ENCODE peak calls at places on chromosomes 2 and 18, in four cellular contexts. One of them, this sample, is unnamed.

GRCh38 chr18:74951165-74951760 is 257.7 kb downstream of the PTGR3 start:
- DNase-seq in transverse colon: peak; percentile 45
- DNase-seq in spleen: no peak
- DNase-seq in HCT116: no peak
- DNase-seq in this sample: no peak

GRCh38 chr2:52956766-52957165 is 810.8 kb upstream of the CHAC2 start:
- DNase-seq in transverse colon: no peak
- DNase-seq in spleen: no peak
- DNase-seq in HCT116: no peak
- DNase-seq in this sample: no peak

GRCh38 chr2:48483506-48483905 is 46.4 kb upstream of the STON1 start:
- DNase-seq in transverse colon: no peak
- DNase-seq in spleen: no peak
- DNase-seq in HCT116: no peak
- DNase-seq in this sample: no peak

GRCh38 chr18:48817021-48817461 is 133.7 kb downstream of the SMAD7 start:
- DNase-seq in transverse colon: peak; percentile 5
- DNase-seq in spleen: peak; percentile 73
- DNase-seq in HCT116: no peak
- DNase-seq in this sample: no peak

GRCh38 chr2:54903736-54904554 is 146.3 kb downstream of the RTN4 start:
- DNase-seq in transverse colon: peak; percentile 62
- DNase-seq in spleen: no peak
- DNase-seq in HCT116: peak; percentile 96
- DNase-seq in this sample: peak; percentile 83

GRCh38 chr2:190649035-190649797 is at the start of gene NAB1:
- DNase-seq in transverse colon: peak; percentile 55
- DNase-seq in spleen: peak; percentile 95
- DNase-seq in HCT116: no peak
- DNase-seq in this sample: no peak

GRCh38 chr2:69995511-69995910 is 34.1 kb upstream of the ASPRV1 start:
- DNase-seq in transverse colon: peak; percentile 20
- DNase-seq in spleen: no peak
- DNase-seq in HCT116: no peak
- DNase-seq in this sample: no peak

GRCh38 chr2:203623104-203623503 is 83.3 kb upstream of the CD28 start:
- DNase-seq in transverse colon: no peak
- DNase-seq in spleen: no peak
- DNase-seq in HCT116: no peak
- DNase-seq in this sample: no peak

GRCh38 chr18:3180325-3180724 is 39.4 kb downstream of the MYOM1 start:
- DNase-seq in transverse colon: no peak
- DNase-seq in spleen: no peak
- DNase-seq in HCT116: no peak
- DNase-seq in this sample: no peak

GRCh38 chr2:197097578-197098366 is 171.3 kb upstream of the PGAP1 start:
- DNase-seq in transverse colon: peak; percentile 16
- DNase-seq in spleen: no peak
- DNase-seq in HCT116: no peak
- DNase-seq in this sample: no peak

GRCh38 chr18:54254265-54254758 is 15.0 kb upstream of the POLI start:
- DNase-seq in transverse colon: no peak
- DNase-seq in spleen: no peak
- DNase-seq in HCT116: peak; percentile 27
- DNase-seq in this sample: no peak

GRCh38 chr18:42336139-42336538 is 381.1 kb downstream of the PIK3C3 start:
- DNase-seq in transverse colon: no peak
- DNase-seq in spleen: no peak
- DNase-seq in HCT116: no peak
- DNase-seq in this sample: no peak

GRCh38 chr18:75811156-75811555 is 383.7 kb upstream of the SMIM21 start:
- DNase-seq in transverse colon: no peak
- DNase-seq in spleen: no peak
- DNase-seq in HCT116: no peak
- DNase-seq in this sample: no peak

DNA sequence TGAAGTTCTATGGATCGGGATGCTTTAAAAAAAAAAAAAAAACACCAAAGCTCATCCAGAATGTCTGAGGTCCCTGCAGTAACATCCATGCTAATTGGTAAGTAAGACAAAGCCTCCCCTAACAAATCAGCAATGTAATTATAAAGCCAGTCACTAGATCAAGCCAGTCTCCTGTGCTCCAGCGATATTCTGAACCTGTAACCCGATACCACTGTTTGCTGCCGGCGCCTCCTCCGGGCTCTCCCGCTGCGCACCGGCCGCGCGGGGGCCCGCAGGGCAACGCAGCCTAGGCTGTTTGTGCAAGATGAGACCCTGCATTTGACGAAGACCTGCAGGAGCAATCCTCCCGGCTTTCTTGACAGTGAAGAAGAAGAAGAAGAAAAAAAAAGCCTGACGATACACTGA is 8.7 kb downstream of the SERTAD2 start:
- DNase-seq in transverse colon: peak; percentile 63
- DNase-seq in spleen: no peak
- DNase-seq in HCT116: no peak
- DNase-seq in this sample: no peak
- TF ChIP-seq POLR2AphosphoS5 in transverse colon: no peak
- TF ChIP-seq POLR2AphosphoS5 in spleen: no peak
- TF ChIP-seq POLR2AphosphoS5 in HCT116: peak; percentile 45
- TF ChIP-seq POLR2AphosphoS5 in this sample: no peak

GRCh38 chr2:230798769-230799399 is 65.9 kb upstream of the ITM2C start:
- DNase-seq in transverse colon: no peak
- DNase-seq in spleen: no peak
- DNase-seq in HCT116: no peak
- DNase-seq in this sample: no peak
- H3K36me3 ChIP-seq in transverse colon: peaks cover 11% of the 10 kb centered on the region
- H3K36me3 ChIP-seq in spleen: peaks cover 67% of the 10 kb centered on the region
- H3K36me3 ChIP-seq in HCT116: peaks cover 15% of the 10 kb centered on the region
- H3K36me3 ChIP-seq in this sample: peaks cover 23% of the 10 kb centered on the region

DNA sequence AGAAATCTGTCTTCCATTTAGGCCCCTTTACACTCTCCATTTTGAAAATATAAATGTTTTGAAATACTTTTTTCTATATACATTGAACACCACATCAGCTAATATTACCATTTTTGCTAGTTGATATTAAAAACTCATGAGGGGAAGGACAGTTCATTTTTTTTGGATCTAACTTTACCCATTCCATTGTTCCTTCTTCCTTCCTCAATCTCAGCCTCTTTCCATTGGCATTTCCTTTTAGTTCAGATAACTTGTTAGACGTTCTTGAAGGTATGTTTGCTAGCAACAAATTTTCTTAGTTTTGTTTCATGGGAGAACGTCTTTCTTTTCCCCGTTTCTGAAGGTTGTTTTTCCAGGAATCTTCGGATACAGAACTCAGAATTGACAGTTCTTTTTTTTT is 759.0 kb downstream of the SOCS6 start:
- DNase-seq in transverse colon: no peak
- DNase-seq in spleen: no peak
- DNase-seq in HCT116: no peak
- DNase-seq in this sample: no peak
- TF ChIP-seq POLR2AphosphoS5 in transverse colon: no peak
- TF ChIP-seq POLR2AphosphoS5 in spleen: no peak
- TF ChIP-seq POLR2AphosphoS5 in HCT116: no peak
- TF ChIP-seq POLR2AphosphoS5 in this sample: no peak

GRCh38 chr2:36579297-36579664 is 18.7 kb downstream of the FEZ2 start:
- DNase-seq in transverse colon: no peak
- DNase-seq in spleen: no peak
- DNase-seq in HCT116: no peak
- DNase-seq in this sample: no peak
- H3K36me3 ChIP-seq in transverse colon: peaks cover 22% of the 10 kb centered on the region
- H3K36me3 ChIP-seq in spleen: peaks cover 100% of the 10 kb centered on the region
- H3K36me3 ChIP-seq in HCT116: peaks cover 59% of the 10 kb centered on the region
- H3K36me3 ChIP-seq in this sample: peaks cover 79% of the 10 kb centered on the region

GRCh38 chr2:2528801-2529200 is 197.7 kb upstream of the MYT1L start:
- DNase-seq in transverse colon: no peak
- DNase-seq in spleen: no peak
- DNase-seq in HCT116: no peak
- DNase-seq in this sample: no peak
- TF ChIP-seq POLR2AphosphoS5 in transverse colon: no peak
- TF ChIP-seq POLR2AphosphoS5 in spleen: no peak
- TF ChIP-seq POLR2AphosphoS5 in HCT116: no peak
- TF ChIP-seq POLR2AphosphoS5 in this sample: no peak

GRCh38 chr18:59142274-59142673 is 2.6 kb downstream of the SEC11C start:
- DNase-seq in transverse colon: no peak
- DNase-seq in spleen: no peak
- DNase-seq in HCT116: no peak
- DNase-seq in this sample: no peak

GRCh38 chr18:59139615-59140286 is at the start of gene SEC11C:
- DNase-seq in transverse colon: peak; percentile 97
- DNase-seq in spleen: peak; percentile 99
- DNase-seq in HCT116: peak; percentile 95
- DNase-seq in this sample: peak; percentile 99

GRCh38 chr18:59141294-59142068 is 1.8 kb downstream of the SEC11C start:
- DNase-seq in transverse colon: no peak
- DNase-seq in spleen: no peak
- DNase-seq in HCT116: no peak
- DNase-seq in this sample: no peak

GRCh38 chr18:59140287-59140885 is 702 bp downstream of the SEC11C start:
- DNase-seq in transverse colon: peak; percentile 33
- DNase-seq in spleen: no peak
- DNase-seq in HCT116: no peak
- DNase-seq in this sample: no peak

GRCh38 chr18:59139291-59139614 is 431 bp upstream of the SEC11C start:
- DNase-seq in transverse colon: peak; percentile 93
- DNase-seq in spleen: peak; percentile 96
- DNase-seq in HCT116: peak; percentile 81
- DNase-seq in this sample: no peak
- H3K36me3 ChIP-seq in transverse colon: no peaks in the 10 kb centered on the region
- H3K36me3 ChIP-seq in spleen: no peaks in the 10 kb centered on the region
- H3K36me3 ChIP-seq in HCT116: no peaks in the 10 kb centered on the region
- H3K36me3 ChIP-seq in this sample: no peaks in the 10 kb centered on the region

GRCh38 chr2:67338601-67339233 is 58.4 kb upstream of the ETAA1 start:
- DNase-seq in transverse colon: no peak
- DNase-seq in spleen: no peak
- DNase-seq in HCT116: no peak
- DNase-seq in this sample: no peak

GRCh38 chr2:67339234-67339885 is 57.8 kb upstream of the ETAA1 start:
- DNase-seq in transverse colon: no peak
- DNase-seq in spleen: no peak
- DNase-seq in HCT116: no peak
- DNase-seq in this sample: no peak

GRCh38 chr2:67341336-67341735 is 55.8 kb upstream of the ETAA1 start:
- DNase-seq in transverse colon: no peak
- DNase-seq in spleen: no peak
- DNase-seq in HCT116: no peak
- DNase-seq in this sample: no peak

GRCh38 chr2:67341012-67341318 is 56.2 kb upstream of the ETAA1 start:
- DNase-seq in transverse colon: no peak
- DNase-seq in spleen: no peak
- DNase-seq in HCT116: no peak
- DNase-seq in this sample: no peak

DNA sequence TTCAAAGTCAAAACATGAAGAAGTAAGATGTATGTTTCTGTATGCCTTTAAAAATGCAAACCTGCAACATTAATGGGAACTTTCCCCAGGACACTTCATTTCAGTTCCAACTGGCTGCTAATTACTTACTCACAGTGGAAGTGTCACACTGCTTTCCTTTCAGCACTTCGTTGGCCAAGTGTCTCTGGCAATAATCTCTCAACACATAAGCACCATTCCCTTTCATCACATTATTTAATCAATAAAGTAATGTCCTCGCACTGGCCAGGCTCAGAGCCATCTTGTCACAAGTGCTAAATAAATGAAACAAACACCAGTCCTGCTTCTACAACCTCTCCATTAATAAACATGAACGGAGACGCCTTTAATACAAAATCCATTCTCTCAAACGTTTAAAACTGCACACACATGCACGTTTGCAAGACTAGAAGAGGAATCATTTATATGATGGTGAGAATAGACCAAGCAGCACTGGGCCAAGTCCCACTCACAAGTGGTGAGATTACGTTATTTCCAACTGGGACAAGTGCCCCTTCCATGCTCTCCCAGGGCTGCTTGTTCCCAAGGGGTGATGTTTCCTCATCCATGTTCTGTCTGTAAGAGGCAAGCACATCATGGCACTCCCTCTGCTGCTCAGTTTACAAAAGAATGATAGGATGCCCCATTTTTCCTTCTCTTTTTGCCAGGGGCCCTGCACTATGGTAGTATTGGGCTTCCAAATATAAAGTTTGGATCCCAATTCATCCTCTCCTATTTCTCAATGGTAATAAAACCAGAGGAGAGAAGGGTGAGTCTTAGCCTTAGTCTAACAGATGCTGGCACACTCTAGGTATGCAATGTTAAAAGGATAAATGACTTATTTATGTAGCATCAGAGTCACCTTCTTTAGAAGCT is 56.8 kb upstream of the ETAA1 start:
- DNase-seq in transverse colon: no peak
- DNase-seq in spleen: no peak
- DNase-seq in HCT116: no peak
- DNase-seq in this sample: no peak
- TF ChIP-seq POLR2AphosphoS5 in transverse colon: no peak
- TF ChIP-seq POLR2AphosphoS5 in spleen: no peak
- TF ChIP-seq POLR2AphosphoS5 in HCT116: no peak
- TF ChIP-seq POLR2AphosphoS5 in this sample: no peak